ENCODE peak calls at places on chromosome 12, in five cellular contexts. One of them, this sample, is unnamed.
A peak's percentile ranks its signal among the peaks of the same experiment; 100 is the strongest.

GRCh38 chr12:39831587-39832315 is 212.1 kb upstream of the ABCD2 start:
- DNase-seq in H1: no peak
- DNase-seq in GM12878: no peak
- DNase-seq in HepG2: peak; percentile 77
- DNase-seq in HEK293T: no peak
- DNase-seq in this sample: no peak

GRCh38 chr12:76024942-76025600 is 6.5 kb downstream of the PHLDA1 start:
- DNase-seq in H1: no peak
- DNase-seq in GM12878: no peak
- DNase-seq in HepG2: no peak
- DNase-seq in HEK293T: no peak
- DNase-seq in this sample: no peak

GRCh38 chr12:120258323-120258896 is 7.1 kb downstream of the PXN start:
- DNase-seq in H1: no peak
- DNase-seq in GM12878: no peak
- DNase-seq in HepG2: peak; percentile 61
- DNase-seq in HEK293T: no peak
- DNase-seq in this sample: no peak

GRCh38 chr12:42084522-42084921 is 60.2 kb downstream of the GXYLT1 start:
- DNase-seq in H1: no peak
- DNase-seq in GM12878: no peak
- DNase-seq in HepG2: no peak
- DNase-seq in HEK293T: no peak
- DNase-seq in this sample: no peak

GRCh38 chr12:107580750-107581529 is 104.7 kb upstream of the PWP1 start:
- DNase-seq in H1: peak; percentile 59
- DNase-seq in GM12878: no peak
- DNase-seq in HepG2: no peak
- DNase-seq in HEK293T: no peak
- DNase-seq in this sample: no peak

GRCh38 chr12:115897718-115898117 is 379.8 kb downstream of the MED13L start:
- DNase-seq in H1: no peak
- DNase-seq in GM12878: no peak
- DNase-seq in HepG2: no peak
- DNase-seq in HEK293T: no peak
- DNase-seq in this sample: no peak

GRCh38 chr12:48336564-48336963 is 14.2 kb downstream of the ZNF641 start:
- DNase-seq in H1: peak; percentile 49
- DNase-seq in GM12878: no peak
- DNase-seq in HepG2: no peak
- DNase-seq in HEK293T: no peak
- DNase-seq in this sample: peak; percentile 3

GRCh38 chr12:109841356-109841755 is 8.2 kb upstream of the TRPV4 start:
- DNase-seq in H1: no peak
- DNase-seq in GM12878: no peak
- DNase-seq in HepG2: no peak
- DNase-seq in HEK293T: no peak
- DNase-seq in this sample: no peak

GRCh38 chr12:94898388-94898787 is 105.1 kb downstream of the NDUFA12 start:
- DNase-seq in H1: no peak
- DNase-seq in GM12878: no peak
- DNase-seq in HepG2: no peak
- DNase-seq in HEK293T: no peak
- DNase-seq in this sample: no peak

GRCh38 chr12:83040339-83040738 is 353.6 kb downstream of the TMTC2 start:
- DNase-seq in H1: no peak
- DNase-seq in GM12878: no peak
- DNase-seq in HepG2: no peak
- DNase-seq in HEK293T: no peak
- DNase-seq in this sample: no peak

GRCh38 chr12:3316776-3317480 is 174.1 kb upstream of the PRMT8 start:
- DNase-seq in H1: no peak
- DNase-seq in GM12878: no peak
- DNase-seq in HepG2: no peak
- DNase-seq in HEK293T: no peak
- DNase-seq in this sample: no peak

GRCh38 chr12:33994857-33995808 is 27.2 kb upstream of the ALG10 start:
- DNase-seq in H1: no peak
- DNase-seq in GM12878: no peak
- DNase-seq in HepG2: no peak
- DNase-seq in HEK293T: no peak
- DNase-seq in this sample: no peak

GRCh38 chr12:13606290-13606689 is 375.1 kb downstream of the GRIN2B start:
- DNase-seq in H1: no peak
- DNase-seq in GM12878: no peak
- DNase-seq in HepG2: no peak
- DNase-seq in HEK293T: no peak
- DNase-seq in this sample: peak; percentile 48

GRCh38 chr12:69515394-69515793 is 45.2 kb downstream of the FRS2 start:
- DNase-seq in H1: no peak
- DNase-seq in GM12878: no peak
- DNase-seq in HepG2: no peak
- DNase-seq in HEK293T: no peak
- DNase-seq in this sample: no peak

GRCh38 chr12:18375131-18375530 is 113.8 kb downstream of the PIK3C2G start:
- DNase-seq in H1: no peak
- DNase-seq in GM12878: no peak
- DNase-seq in HepG2: no peak
- DNase-seq in HEK293T: no peak
- DNase-seq in this sample: no peak

GRCh38 chr12:31278445-31279242 is 47.3 kb downstream of the SINHCAF start:
- DNase-seq in H1: no peak
- DNase-seq in GM12878: no peak
- DNase-seq in HepG2: peak; percentile 30
- DNase-seq in HEK293T: no peak
- DNase-seq in this sample: no peak

GRCh38 chr12:78149459-78149858 is 318.8 kb downstream of the NAV3 start:
- DNase-seq in H1: no peak
- DNase-seq in GM12878: no peak
- DNase-seq in HepG2: no peak
- DNase-seq in HEK293T: no peak
- DNase-seq in this sample: no peak

GRCh38 chr12:28603801-28604200 is 413.5 kb downstream of the CCDC91 start:
- DNase-seq in H1: no peak
- DNase-seq in GM12878: no peak
- DNase-seq in HepG2: no peak
- DNase-seq in HEK293T: no peak
- DNase-seq in this sample: no peak

GRCh38 chr12:47576256-47576655 is 129.6 kb downstream of the RPAP3 start:
- DNase-seq in H1: no peak
- DNase-seq in GM12878: no peak
- DNase-seq in HepG2: no peak
- DNase-seq in HEK293T: no peak
- DNase-seq in this sample: peak; percentile 32

GRCh38 chr12:130817804-130818203 is 21.2 kb downstream of the STX2 start:
- DNase-seq in H1: no peak
- DNase-seq in GM12878: no peak
- DNase-seq in HepG2: no peak
- DNase-seq in HEK293T: no peak
- DNase-seq in this sample: no peak

GRCh38 chr12:13692332-13692731 is 289.1 kb downstream of the GRIN2B start:
- DNase-seq in H1: no peak
- DNase-seq in GM12878: no peak
- DNase-seq in HepG2: no peak
- DNase-seq in HEK293T: no peak
- DNase-seq in this sample: no peak

GRCh38 chr12:55624056-55624455 is 12.6 kb upstream of the OR10P1 start:
- DNase-seq in H1: no peak
- DNase-seq in GM12878: peak; percentile 50
- DNase-seq in HepG2: no peak
- DNase-seq in HEK293T: no peak
- DNase-seq in this sample: no peak

GRCh38 chr12:12214635-12215131 is 52.2 kb downstream of the LRP6 start:
- DNase-seq in H1: no peak
- DNase-seq in GM12878: peak; percentile 35
- DNase-seq in HepG2: peak; percentile 24
- DNase-seq in HEK293T: no peak
- DNase-seq in this sample: no peak

GRCh38 chr12:89278862-89279261 is 73.4 kb downstream of the DUSP6 start:
- DNase-seq in H1: no peak
- DNase-seq in GM12878: no peak
- DNase-seq in HepG2: no peak
- DNase-seq in HEK293T: no peak
- DNase-seq in this sample: no peak

GRCh38 chr12:121337416-121337815 is 14.8 kb downstream of the ANAPC5 start:
- DNase-seq in H1: no peak
- DNase-seq in GM12878: no peak
- DNase-seq in HepG2: no peak
- DNase-seq in HEK293T: no peak
- DNase-seq in this sample: no peak

DNA sequence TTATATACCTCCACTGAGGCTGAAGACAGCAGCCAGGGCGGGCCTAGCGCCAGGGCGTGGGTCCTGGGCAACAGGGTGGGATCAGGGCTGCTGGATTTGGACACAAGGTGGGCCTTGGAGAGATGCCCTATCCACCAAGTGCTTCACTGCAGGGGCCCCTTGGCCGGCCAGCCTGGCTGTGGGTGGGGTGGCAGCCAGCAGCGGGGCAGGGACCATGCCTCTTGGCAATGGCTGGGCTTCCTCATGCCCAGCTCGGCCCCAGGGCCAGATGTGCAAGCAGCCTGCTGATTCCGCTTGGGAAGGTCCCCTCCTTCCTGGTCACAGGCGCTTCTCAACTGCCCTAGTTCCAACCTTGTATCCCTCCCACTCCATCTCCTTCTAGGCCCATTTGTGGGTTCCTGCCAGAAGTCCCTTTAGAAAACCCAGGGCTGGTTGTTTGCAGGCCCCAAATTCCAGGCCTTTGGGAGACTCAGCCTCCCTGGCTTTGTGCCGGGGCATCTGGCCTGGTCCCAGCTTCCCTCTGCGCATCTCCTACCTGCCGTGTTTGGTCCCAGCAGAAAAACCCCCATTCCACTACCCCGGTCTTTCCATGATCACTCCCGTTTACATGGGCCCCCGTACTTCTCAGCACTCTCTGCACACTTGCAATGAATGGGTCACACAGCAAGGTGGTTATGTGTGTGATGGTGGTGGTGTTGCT is 15.1 kb downstream of the KMT5A start:
- DNase-seq in H1: no peak
- DNase-seq in GM12878: no peak
- DNase-seq in HepG2: no peak
- DNase-seq in HEK293T: no peak
- DNase-seq in this sample: no peak
- TF ChIP-seq SUZ12 in H1: no peak
- TF ChIP-seq SUZ12 in GM12878: no peak
- TF ChIP-seq SUZ12 in HepG2: no peak
- TF ChIP-seq SUZ12 in HEK293T: no peak
- TF ChIP-seq SUZ12 in this sample: no peak

DNA sequence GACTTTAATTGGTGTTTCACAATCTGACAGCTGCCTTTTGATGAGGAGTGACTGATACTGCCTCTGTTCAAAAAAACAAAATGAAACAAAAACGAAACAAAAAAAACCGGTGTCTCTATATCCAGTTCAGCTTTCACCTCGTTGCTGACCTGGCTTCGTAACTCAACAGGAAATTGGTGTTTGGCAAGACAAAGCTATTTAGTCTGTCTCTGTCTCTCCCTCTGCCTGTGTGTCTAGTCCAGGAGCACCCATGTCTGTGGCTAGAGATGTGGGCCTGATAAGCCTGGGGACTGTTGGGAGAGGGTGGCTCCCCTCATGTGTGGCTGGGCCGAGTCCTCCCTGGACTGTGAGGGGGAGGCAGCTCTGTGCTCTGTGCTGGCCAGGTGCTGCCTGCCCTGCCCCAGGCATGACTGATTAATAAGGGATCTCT is 11.3 kb downstream of the CACNA1C start:
- DNase-seq in H1: no peak
- DNase-seq in GM12878: peak; percentile 28
- DNase-seq in HepG2: no peak
- DNase-seq in HEK293T: no peak
- DNase-seq in this sample: no peak
- TF ChIP-seq SUZ12 in H1: no peak
- TF ChIP-seq SUZ12 in GM12878: no peak
- TF ChIP-seq SUZ12 in HepG2: no peak
- TF ChIP-seq SUZ12 in HEK293T: no peak
- TF ChIP-seq SUZ12 in this sample: no peak

GRCh38 chr12:26241095-26241494 is 45.7 kb downstream of the SSPN start:
- DNase-seq in H1: no peak
- DNase-seq in GM12878: no peak
- DNase-seq in HepG2: no peak
- DNase-seq in HEK293T: no peak
- DNase-seq in this sample: no peak

GRCh38 chr12:26238341-26239126 is 43.2 kb downstream of the SSPN start:
- DNase-seq in H1: no peak
- DNase-seq in GM12878: no peak
- DNase-seq in HepG2: no peak
- DNase-seq in HEK293T: no peak
- DNase-seq in this sample: no peak

GRCh38 chr12:26239508-26240328 is 44.3 kb downstream of the SSPN start:
- DNase-seq in H1: no peak
- DNase-seq in GM12878: no peak
- DNase-seq in HepG2: peak; percentile 90
- DNase-seq in HEK293T: no peak
- DNase-seq in this sample: peak; percentile 48

GRCh38 chr12:26239127-26239500 is 43.7 kb downstream of the SSPN start:
- DNase-seq in H1: no peak
- DNase-seq in GM12878: no peak
- DNase-seq in HepG2: no peak
- DNase-seq in HEK293T: no peak
- DNase-seq in this sample: no peak

DNA sequence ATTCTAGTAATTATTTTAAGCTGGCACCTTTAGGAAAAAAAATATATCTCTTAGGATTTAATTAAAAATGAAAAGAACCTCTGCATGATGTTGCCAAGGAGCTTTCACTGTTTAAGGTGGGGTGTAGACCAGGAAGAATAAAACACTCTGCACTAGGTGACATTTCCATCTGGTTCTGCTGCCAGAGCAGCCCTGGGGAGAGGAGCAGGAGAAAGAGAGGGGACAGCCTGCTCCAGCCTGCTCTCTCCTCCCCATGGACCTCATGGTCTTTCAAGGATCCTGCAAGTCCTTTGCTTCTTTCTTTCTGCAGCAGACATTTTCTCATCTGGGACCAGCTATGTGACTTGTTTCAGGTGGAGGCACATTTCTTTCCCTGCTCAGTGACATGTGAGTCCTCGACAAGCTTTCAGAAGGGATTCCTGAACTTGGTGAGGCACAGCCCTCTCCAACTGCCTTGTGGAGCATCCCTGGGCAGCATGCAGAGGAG is 45.0 kb downstream of the SSPN start:
- DNase-seq in H1: no peak
- DNase-seq in GM12878: no peak
- DNase-seq in HepG2: no peak
- DNase-seq in HEK293T: no peak
- DNase-seq in this sample: no peak
- TF ChIP-seq SUZ12 in H1: no peak
- TF ChIP-seq SUZ12 in GM12878: no peak
- TF ChIP-seq SUZ12 in HepG2: no peak
- TF ChIP-seq SUZ12 in HEK293T: no peak
- TF ChIP-seq SUZ12 in this sample: no peak

GRCh38 chr12:113214938-113215400 is 6.3 kb upstream of the TPCN1 start:
- DNase-seq in H1: no peak
- DNase-seq in GM12878: peak; percentile 80
- DNase-seq in HepG2: peak; percentile 81
- DNase-seq in HEK293T: no peak
- DNase-seq in this sample: no peak
- TF ChIP-seq SUZ12 in H1: no peak
- TF ChIP-seq SUZ12 in GM12878: no peak
- TF ChIP-seq SUZ12 in HepG2: no peak
- TF ChIP-seq SUZ12 in HEK293T: no peak
- TF ChIP-seq SUZ12 in this sample: no peak

GRCh38 chr12:129563266-129563665 is 340.6 kb downstream of the TMEM132D start:
- DNase-seq in H1: no peak
- DNase-seq in GM12878: no peak
- DNase-seq in HepG2: no peak
- DNase-seq in HEK293T: no peak
- DNase-seq in this sample: no peak
- TF ChIP-seq SUZ12 in H1: no peak
- TF ChIP-seq SUZ12 in GM12878: no peak
- TF ChIP-seq SUZ12 in HepG2: no peak
- TF ChIP-seq SUZ12 in HEK293T: no peak
- TF ChIP-seq SUZ12 in this sample: no peak